ENCODE peak calls at places on chromosomes 13 and 19, in five cellular contexts. G, M, I, V and Y are unnamed samples.

GRCh38 chr13:95834134-95834765 is 157.3 kb downstream of the DNAJC3 start:
- DNase-seq in G (peak; percentile 36), M (peak; percentile 58), I (peak; percentile 77), V (peak; percentile 50), Y (peak; percentile 87)

GRCh38 chr13:73464758-73465628 is 406.2 kb downstream of the KLF5 start:
- DNase-seq in G (no peak), M (no peak), I (no peak), V (no peak), Y (peak; percentile 4)

GRCh38 chr19:18520848-18521691 is 800 bp downstream of the ELL start:
- DNase-seq in G (no peak), M (peak; percentile 39), I (no peak), V (no peak), Y (no peak)

GRCh38 chr13:39892731-39893293 is 237.3 kb downstream of the COG6 start:
- DNase-seq in G (no peak), M (peak; percentile 26), I (peak; percentile 96), V (no peak), Y (peak; percentile 63)

GRCh38 chr19:40232949-40233810 is 6.7 kb upstream of the CCNP start:
- DNase-seq in G (no peak), M (no peak), I (no peak), V (no peak), Y (no peak)

GRCh38 chr19:46494115-46494935 is 1.3 kb downstream of the PNMA8B start:
- DNase-seq in G (no peak), M (peak; percentile 7), I (no peak), V (no peak), Y (no peak)

GRCh38 chr19:27824108-27824507 is 1388.8 kb downstream of the UQCRFS1 start:
- DNase-seq in G (no peak), M (no peak), I (no peak), V (no peak), Y (no peak)

GRCh38 chr19:50607874-50608785 is 31.6 kb downstream of the SYT3 start:
- DNase-seq in G (no peak), M (peak; percentile 91), I (peak; percentile 74), V (peak; percentile 93), Y (peak; percentile 98)